ENCODE peak calls at places on chromosome 12, in ten cellular contexts. One of them, this sample, is unnamed.

GRCh38 chr12:112466011-112466422 is 47.3 kb downstream of the PTPN11 start:
- DNase-seq in left ventricle myocardium inferior: no peak
- DNase-seq in activated CD8-positive, alpha-beta T cell treated with anti-CD3 and anti-CD28 coated beads, Interleukin-2, amount 10 ng/mL, durations not matched to agents 7 days and 5 days: no peak
- DNase-seq in astrocyte of the spinal cord: no peak
- DNase-seq in fibroblast of the aortic adventitia: no peak
- DNase-seq in NCI-H345: peak; percentile 87
- DNase-seq in hypothalamus: no peak
- DNase-seq in occipital lobe: no peak
- DNase-seq in effector memory CD8-positive, alpha-beta T cell: no peak
- DNase-seq in T-helper 9 cell: no peak
- DNase-seq in this sample: no peak

GRCh38 chr12:129049917-129050316 is 196.6 kb downstream of the GLT1D1 start:
- DNase-seq in left ventricle myocardium inferior: no peak
- DNase-seq in activated CD8-positive, alpha-beta T cell treated with anti-CD3 and anti-CD28 coated beads, Interleukin-2, amount 10 ng/mL, durations not matched to agents 7 days and 5 days: peak; percentile 23
- DNase-seq in astrocyte of the spinal cord: no peak
- DNase-seq in fibroblast of the aortic adventitia: no peak
- DNase-seq in NCI-H345: no peak
- DNase-seq in hypothalamus: no peak
- DNase-seq in occipital lobe: no peak
- DNase-seq in effector memory CD8-positive, alpha-beta T cell: no peak
- DNase-seq in T-helper 9 cell: no peak
- DNase-seq in this sample: peak; percentile 60

GRCh38 chr12:75685826-75686225 is 174.4 kb upstream of the KRR1 start:
- DNase-seq in left ventricle myocardium inferior: no peak
- DNase-seq in activated CD8-positive, alpha-beta T cell treated with anti-CD3 and anti-CD28 coated beads, Interleukin-2, amount 10 ng/mL, durations not matched to agents 7 days and 5 days: no peak
- DNase-seq in astrocyte of the spinal cord: no peak
- DNase-seq in fibroblast of the aortic adventitia: peak; percentile 16
- DNase-seq in NCI-H345: no peak
- DNase-seq in hypothalamus: no peak
- DNase-seq in occipital lobe: no peak
- DNase-seq in effector memory CD8-positive, alpha-beta T cell: no peak
- DNase-seq in T-helper 9 cell: no peak
- DNase-seq in this sample: no peak

GRCh38 chr12:54012631-54013398 is 4.0 kb downstream of the HOXC8 start:
- DNase-seq in left ventricle myocardium inferior: no peak
- DNase-seq in activated CD8-positive, alpha-beta T cell treated with anti-CD3 and anti-CD28 coated beads, Interleukin-2, amount 10 ng/mL, durations not matched to agents 7 days and 5 days: no peak
- DNase-seq in astrocyte of the spinal cord: no peak
- DNase-seq in fibroblast of the aortic adventitia: no peak
- DNase-seq in NCI-H345: no peak
- DNase-seq in hypothalamus: no peak
- DNase-seq in occipital lobe: no peak
- DNase-seq in effector memory CD8-positive, alpha-beta T cell: no peak
- DNase-seq in T-helper 9 cell: no peak
- DNase-seq in this sample: no peak

GRCh38 chr12:29556363-29556762 is 58.9 kb upstream of the OVCH1 start:
- DNase-seq in left ventricle myocardium inferior: no peak
- DNase-seq in activated CD8-positive, alpha-beta T cell treated with anti-CD3 and anti-CD28 coated beads, Interleukin-2, amount 10 ng/mL, durations not matched to agents 7 days and 5 days: no peak
- DNase-seq in astrocyte of the spinal cord: no peak
- DNase-seq in fibroblast of the aortic adventitia: no peak
- DNase-seq in NCI-H345: no peak
- DNase-seq in hypothalamus: no peak
- DNase-seq in occipital lobe: no peak
- DNase-seq in effector memory CD8-positive, alpha-beta T cell: no peak
- DNase-seq in T-helper 9 cell: no peak
- DNase-seq in this sample: no peak

GRCh38 chr12:25553083-25553482 is at the start of gene LMNTD1:
- DNase-seq in left ventricle myocardium inferior: no peak
- DNase-seq in activated CD8-positive, alpha-beta T cell treated with anti-CD3 and anti-CD28 coated beads, Interleukin-2, amount 10 ng/mL, durations not matched to agents 7 days and 5 days: no peak
- DNase-seq in astrocyte of the spinal cord: peak; percentile 84
- DNase-seq in fibroblast of the aortic adventitia: peak; percentile 88
- DNase-seq in NCI-H345: no peak
- DNase-seq in hypothalamus: no peak
- DNase-seq in occipital lobe: no peak
- DNase-seq in effector memory CD8-positive, alpha-beta T cell: no peak
- DNase-seq in T-helper 9 cell: no peak
- DNase-seq in this sample: no peak

GRCh38 chr12:4355843-4356327 is 23.6 kb downstream of the FGF23 start:
- DNase-seq in left ventricle myocardium inferior: no peak
- DNase-seq in activated CD8-positive, alpha-beta T cell treated with anti-CD3 and anti-CD28 coated beads, Interleukin-2, amount 10 ng/mL, durations not matched to agents 7 days and 5 days: peak; percentile 73
- DNase-seq in astrocyte of the spinal cord: peak; percentile 15
- DNase-seq in fibroblast of the aortic adventitia: peak; percentile 11
- DNase-seq in NCI-H345: peak; percentile 2
- DNase-seq in hypothalamus: no peak
- DNase-seq in occipital lobe: no peak
- DNase-seq in effector memory CD8-positive, alpha-beta T cell: peak; percentile 35
- DNase-seq in T-helper 9 cell: peak; percentile 33
- DNase-seq in this sample: peak; percentile 22

GRCh38 chr12:97752129-97752528 is 289.5 kb downstream of the RMST start:
- DNase-seq in left ventricle myocardium inferior: no peak
- DNase-seq in activated CD8-positive, alpha-beta T cell treated with anti-CD3 and anti-CD28 coated beads, Interleukin-2, amount 10 ng/mL, durations not matched to agents 7 days and 5 days: no peak
- DNase-seq in astrocyte of the spinal cord: no peak
- DNase-seq in fibroblast of the aortic adventitia: no peak
- DNase-seq in NCI-H345: no peak
- DNase-seq in hypothalamus: no peak
- DNase-seq in occipital lobe: no peak
- DNase-seq in effector memory CD8-positive, alpha-beta T cell: no peak
- DNase-seq in T-helper 9 cell: no peak
- DNase-seq in this sample: peak; percentile 22

GRCh38 chr12:47773858-47774580 is 981 bp downstream of the SLC48A1 start:
- DNase-seq in left ventricle myocardium inferior: peak; percentile 15
- DNase-seq in activated CD8-positive, alpha-beta T cell treated with anti-CD3 and anti-CD28 coated beads, Interleukin-2, amount 10 ng/mL, durations not matched to agents 7 days and 5 days: no peak
- DNase-seq in astrocyte of the spinal cord: no peak
- DNase-seq in fibroblast of the aortic adventitia: no peak
- DNase-seq in NCI-H345: no peak
- DNase-seq in hypothalamus: no peak
- DNase-seq in occipital lobe: no peak
- DNase-seq in effector memory CD8-positive, alpha-beta T cell: no peak
- DNase-seq in T-helper 9 cell: no peak
- DNase-seq in this sample: no peak

GRCh38 chr12:79848321-79848720 is 86.6 kb downstream of the PPP1R12A start:
- DNase-seq in left ventricle myocardium inferior: no peak
- DNase-seq in activated CD8-positive, alpha-beta T cell treated with anti-CD3 and anti-CD28 coated beads, Interleukin-2, amount 10 ng/mL, durations not matched to agents 7 days and 5 days: peak; percentile 25
- DNase-seq in astrocyte of the spinal cord: peak; percentile 11
- DNase-seq in fibroblast of the aortic adventitia: no peak
- DNase-seq in NCI-H345: no peak
- DNase-seq in hypothalamus: no peak
- DNase-seq in occipital lobe: no peak
- DNase-seq in effector memory CD8-positive, alpha-beta T cell: no peak
- DNase-seq in T-helper 9 cell: no peak
- DNase-seq in this sample: no peak

GRCh38 chr12:105986779-105987686 is 151.7 kb downstream of the NUAK1 start:
- DNase-seq in left ventricle myocardium inferior: no peak
- DNase-seq in activated CD8-positive, alpha-beta T cell treated with anti-CD3 and anti-CD28 coated beads, Interleukin-2, amount 10 ng/mL, durations not matched to agents 7 days and 5 days: no peak
- DNase-seq in astrocyte of the spinal cord: peak; percentile 64
- DNase-seq in fibroblast of the aortic adventitia: peak; percentile 90
- DNase-seq in NCI-H345: no peak
- DNase-seq in hypothalamus: no peak
- DNase-seq in occipital lobe: no peak
- DNase-seq in effector memory CD8-positive, alpha-beta T cell: no peak
- DNase-seq in T-helper 9 cell: no peak
- DNase-seq in this sample: no peak

GRCh38 chr12:114764516-114764915 is 80.5 kb upstream of the TBX3 start:
- DNase-seq in left ventricle myocardium inferior: no peak
- DNase-seq in activated CD8-positive, alpha-beta T cell treated with anti-CD3 and anti-CD28 coated beads, Interleukin-2, amount 10 ng/mL, durations not matched to agents 7 days and 5 days: no peak
- DNase-seq in astrocyte of the spinal cord: no peak
- DNase-seq in fibroblast of the aortic adventitia: no peak
- DNase-seq in NCI-H345: peak; percentile 35
- DNase-seq in hypothalamus: no peak
- DNase-seq in occipital lobe: no peak
- DNase-seq in effector memory CD8-positive, alpha-beta T cell: no peak
- DNase-seq in T-helper 9 cell: no peak
- DNase-seq in this sample: no peak

GRCh38 chr12:10716704-10717315 is 6.3 kb downstream of the YBX3 start:
- DNase-seq in left ventricle myocardium inferior: peak; percentile 78
- DNase-seq in activated CD8-positive, alpha-beta T cell treated with anti-CD3 and anti-CD28 coated beads, Interleukin-2, amount 10 ng/mL, durations not matched to agents 7 days and 5 days: no peak
- DNase-seq in astrocyte of the spinal cord: peak; percentile 94
- DNase-seq in fibroblast of the aortic adventitia: peak; percentile 93
- DNase-seq in NCI-H345: no peak
- DNase-seq in hypothalamus: peak; percentile 20
- DNase-seq in occipital lobe: no peak
- DNase-seq in effector memory CD8-positive, alpha-beta T cell: no peak
- DNase-seq in T-helper 9 cell: no peak
- DNase-seq in this sample: peak; percentile 85

GRCh38 chr12:68899251-68899771 is 33.7 kb downstream of the CPM start:
- DNase-seq in left ventricle myocardium inferior: no peak
- DNase-seq in activated CD8-positive, alpha-beta T cell treated with anti-CD3 and anti-CD28 coated beads, Interleukin-2, amount 10 ng/mL, durations not matched to agents 7 days and 5 days: no peak
- DNase-seq in astrocyte of the spinal cord: peak; percentile 79
- DNase-seq in fibroblast of the aortic adventitia: peak; percentile 86
- DNase-seq in NCI-H345: no peak
- DNase-seq in hypothalamus: no peak
- DNase-seq in occipital lobe: no peak
- DNase-seq in effector memory CD8-positive, alpha-beta T cell: no peak
- DNase-seq in T-helper 9 cell: no peak
- DNase-seq in this sample: peak; percentile 69

GRCh38 chr12:131896811-131897270 is 2.4 kb downstream of the ULK1 start:
- DNase-seq in left ventricle myocardium inferior: peak; percentile 92
- DNase-seq in activated CD8-positive, alpha-beta T cell treated with anti-CD3 and anti-CD28 coated beads, Interleukin-2, amount 10 ng/mL, durations not matched to agents 7 days and 5 days: no peak
- DNase-seq in astrocyte of the spinal cord: no peak
- DNase-seq in fibroblast of the aortic adventitia: no peak
- DNase-seq in NCI-H345: no peak
- DNase-seq in hypothalamus: no peak
- DNase-seq in occipital lobe: no peak
- DNase-seq in effector memory CD8-positive, alpha-beta T cell: no peak
- DNase-seq in T-helper 9 cell: no peak
- DNase-seq in this sample: no peak

GRCh38 chr12:56120158-56120846 is 2.2 kb downstream of the ZC3H10 start:
- DNase-seq in left ventricle myocardium inferior: no peak
- DNase-seq in activated CD8-positive, alpha-beta T cell treated with anti-CD3 and anti-CD28 coated beads, Interleukin-2, amount 10 ng/mL, durations not matched to agents 7 days and 5 days: no peak
- DNase-seq in astrocyte of the spinal cord: no peak
- DNase-seq in fibroblast of the aortic adventitia: no peak
- DNase-seq in NCI-H345: no peak
- DNase-seq in hypothalamus: no peak
- DNase-seq in occipital lobe: no peak
- DNase-seq in effector memory CD8-positive, alpha-beta T cell: no peak
- DNase-seq in T-helper 9 cell: no peak
- DNase-seq in this sample: no peak

GRCh38 chr12:76374395-76375020 is 26.3 kb upstream of the BBS10 start:
- DNase-seq in left ventricle myocardium inferior: no peak
- DNase-seq in activated CD8-positive, alpha-beta T cell treated with anti-CD3 and anti-CD28 coated beads, Interleukin-2, amount 10 ng/mL, durations not matched to agents 7 days and 5 days: no peak
- DNase-seq in astrocyte of the spinal cord: peak; percentile 9
- DNase-seq in fibroblast of the aortic adventitia: no peak
- DNase-seq in NCI-H345: no peak
- DNase-seq in hypothalamus: no peak
- DNase-seq in occipital lobe: no peak
- DNase-seq in effector memory CD8-positive, alpha-beta T cell: no peak
- DNase-seq in T-helper 9 cell: no peak
- DNase-seq in this sample: no peak

GRCh38 chr12:8057839-8058238 is 8.3 kb downstream of the C3AR1 start:
- DNase-seq in left ventricle myocardium inferior: no peak
- DNase-seq in activated CD8-positive, alpha-beta T cell treated with anti-CD3 and anti-CD28 coated beads, Interleukin-2, amount 10 ng/mL, durations not matched to agents 7 days and 5 days: no peak
- DNase-seq in astrocyte of the spinal cord: peak; percentile 63
- DNase-seq in fibroblast of the aortic adventitia: peak; percentile 71
- DNase-seq in NCI-H345: no peak
- DNase-seq in hypothalamus: no peak
- DNase-seq in occipital lobe: no peak
- DNase-seq in effector memory CD8-positive, alpha-beta T cell: no peak
- DNase-seq in T-helper 9 cell: no peak
- DNase-seq in this sample: no peak

GRCh38 chr12:120979220-120979861 is 998 bp downstream of the HNF1A start:
- DNase-seq in left ventricle myocardium inferior: no peak
- DNase-seq in activated CD8-positive, alpha-beta T cell treated with anti-CD3 and anti-CD28 coated beads, Interleukin-2, amount 10 ng/mL, durations not matched to agents 7 days and 5 days: no peak
- DNase-seq in astrocyte of the spinal cord: no peak
- DNase-seq in fibroblast of the aortic adventitia: no peak
- DNase-seq in NCI-H345: no peak
- DNase-seq in hypothalamus: no peak
- DNase-seq in occipital lobe: no peak
- DNase-seq in effector memory CD8-positive, alpha-beta T cell: no peak
- DNase-seq in T-helper 9 cell: no peak
- DNase-seq in this sample: no peak

GRCh38 chr12:5480218-5480952 is 48.5 kb downstream of the NTF3 start:
- DNase-seq in left ventricle myocardium inferior: no peak
- DNase-seq in activated CD8-positive, alpha-beta T cell treated with anti-CD3 and anti-CD28 coated beads, Interleukin-2, amount 10 ng/mL, durations not matched to agents 7 days and 5 days: no peak
- DNase-seq in astrocyte of the spinal cord: no peak
- DNase-seq in fibroblast of the aortic adventitia: no peak
- DNase-seq in NCI-H345: peak; percentile 80
- DNase-seq in hypothalamus: no peak
- DNase-seq in occipital lobe: no peak
- DNase-seq in effector memory CD8-positive, alpha-beta T cell: no peak
- DNase-seq in T-helper 9 cell: no peak
- DNase-seq in this sample: no peak

GRCh38 chr12:27107976-27108375 is 25.6 kb upstream of the C12orf71 start:
- DNase-seq in left ventricle myocardium inferior: no peak
- DNase-seq in activated CD8-positive, alpha-beta T cell treated with anti-CD3 and anti-CD28 coated beads, Interleukin-2, amount 10 ng/mL, durations not matched to agents 7 days and 5 days: no peak
- DNase-seq in astrocyte of the spinal cord: no peak
- DNase-seq in fibroblast of the aortic adventitia: no peak
- DNase-seq in NCI-H345: no peak
- DNase-seq in hypothalamus: no peak
- DNase-seq in occipital lobe: no peak
- DNase-seq in effector memory CD8-positive, alpha-beta T cell: no peak
- DNase-seq in T-helper 9 cell: no peak
- DNase-seq in this sample: no peak

GRCh38 chr12:11705010-11705409 is 55.5 kb downstream of the ETV6 start:
- DNase-seq in left ventricle myocardium inferior: no peak
- DNase-seq in activated CD8-positive, alpha-beta T cell treated with anti-CD3 and anti-CD28 coated beads, Interleukin-2, amount 10 ng/mL, durations not matched to agents 7 days and 5 days: no peak
- DNase-seq in astrocyte of the spinal cord: peak; percentile 91
- DNase-seq in fibroblast of the aortic adventitia: peak; percentile 99
- DNase-seq in NCI-H345: no peak
- DNase-seq in hypothalamus: no peak
- DNase-seq in occipital lobe: no peak
- DNase-seq in effector memory CD8-positive, alpha-beta T cell: no peak
- DNase-seq in T-helper 9 cell: no peak
- DNase-seq in this sample: no peak

GRCh38 chr12:7158866-7159600 is 28.9 kb downstream of the CLSTN3 start:
- DNase-seq in left ventricle myocardium inferior: no peak
- DNase-seq in activated CD8-positive, alpha-beta T cell treated with anti-CD3 and anti-CD28 coated beads, Interleukin-2, amount 10 ng/mL, durations not matched to agents 7 days and 5 days: no peak
- DNase-seq in astrocyte of the spinal cord: no peak
- DNase-seq in fibroblast of the aortic adventitia: no peak
- DNase-seq in NCI-H345: no peak
- DNase-seq in hypothalamus: no peak
- DNase-seq in occipital lobe: peak; percentile 50
- DNase-seq in effector memory CD8-positive, alpha-beta T cell: no peak
- DNase-seq in T-helper 9 cell: no peak
- DNase-seq in this sample: no peak

GRCh38 chr12:131076277-131076676 is 122.6 kb downstream of the ADGRD1 start:
- DNase-seq in left ventricle myocardium inferior: no peak
- DNase-seq in activated CD8-positive, alpha-beta T cell treated with anti-CD3 and anti-CD28 coated beads, Interleukin-2, amount 10 ng/mL, durations not matched to agents 7 days and 5 days: no peak
- DNase-seq in astrocyte of the spinal cord: no peak
- DNase-seq in fibroblast of the aortic adventitia: no peak
- DNase-seq in NCI-H345: no peak
- DNase-seq in hypothalamus: no peak
- DNase-seq in occipital lobe: no peak
- DNase-seq in effector memory CD8-positive, alpha-beta T cell: no peak
- DNase-seq in T-helper 9 cell: no peak
- DNase-seq in this sample: no peak

GRCh38 chr12:74481078-74481477 is 56.6 kb upstream of the ATXN7L3B start:
- DNase-seq in left ventricle myocardium inferior: no peak
- DNase-seq in activated CD8-positive, alpha-beta T cell treated with anti-CD3 and anti-CD28 coated beads, Interleukin-2, amount 10 ng/mL, durations not matched to agents 7 days and 5 days: no peak
- DNase-seq in astrocyte of the spinal cord: no peak
- DNase-seq in fibroblast of the aortic adventitia: no peak
- DNase-seq in NCI-H345: no peak
- DNase-seq in hypothalamus: no peak
- DNase-seq in occipital lobe: no peak
- DNase-seq in effector memory CD8-positive, alpha-beta T cell: no peak
- DNase-seq in T-helper 9 cell: no peak
- DNase-seq in this sample: no peak

GRCh38 chr12:64255249-64255648 is 33.2 kb upstream of the KICS2 start:
- DNase-seq in left ventricle myocardium inferior: no peak
- DNase-seq in activated CD8-positive, alpha-beta T cell treated with anti-CD3 and anti-CD28 coated beads, Interleukin-2, amount 10 ng/mL, durations not matched to agents 7 days and 5 days: no peak
- DNase-seq in astrocyte of the spinal cord: no peak
- DNase-seq in fibroblast of the aortic adventitia: peak; percentile 18
- DNase-seq in NCI-H345: no peak
- DNase-seq in hypothalamus: no peak
- DNase-seq in occipital lobe: no peak
- DNase-seq in effector memory CD8-positive, alpha-beta T cell: no peak
- DNase-seq in T-helper 9 cell: no peak
- DNase-seq in this sample: no peak

GRCh38 chr12:112858776-112859175 is 48.0 kb upstream of the OAS1 start:
- DNase-seq in left ventricle myocardium inferior: no peak
- DNase-seq in activated CD8-positive, alpha-beta T cell treated with anti-CD3 and anti-CD28 coated beads, Interleukin-2, amount 10 ng/mL, durations not matched to agents 7 days and 5 days: no peak
- DNase-seq in astrocyte of the spinal cord: no peak
- DNase-seq in fibroblast of the aortic adventitia: no peak
- DNase-seq in NCI-H345: peak; percentile 30
- DNase-seq in hypothalamus: no peak
- DNase-seq in occipital lobe: no peak
- DNase-seq in effector memory CD8-positive, alpha-beta T cell: no peak
- DNase-seq in T-helper 9 cell: no peak
- DNase-seq in this sample: no peak

GRCh38 chr12:48157889-48158370 is 615 bp upstream of the ASB8 start:
- DNase-seq in left ventricle myocardium inferior: no peak
- DNase-seq in activated CD8-positive, alpha-beta T cell treated with anti-CD3 and anti-CD28 coated beads, Interleukin-2, amount 10 ng/mL, durations not matched to agents 7 days and 5 days: peak; percentile 36
- DNase-seq in astrocyte of the spinal cord: no peak
- DNase-seq in fibroblast of the aortic adventitia: no peak
- DNase-seq in NCI-H345: no peak
- DNase-seq in hypothalamus: no peak
- DNase-seq in occipital lobe: no peak
- DNase-seq in effector memory CD8-positive, alpha-beta T cell: peak; percentile 9
- DNase-seq in T-helper 9 cell: no peak
- DNase-seq in this sample: no peak